ENCODE peak calls at places on chromosomes 12 and 14, in nine cellular contexts. Q is endothelial cell, I is HFF-Myc, H is uterus, Y is progenitor cell of endocrine pancreas, T is Panc1, D is GM12864, N is astrocyte, B is fibroblast of lung. E is an unnamed sample.

GRCh38 chr14:99191663-99192621 is 80.1 kb downstream of the BCL11B start:
- DNase-seq in T (no peak), N (peak; percentile 80), Y (no peak), I (peak; percentile 21), D (no peak), Q (no peak), H (peak; percentile 67), B (peak; percentile 60), E (peak; percentile 10)

GRCh38 chr12:118850244-118850825 is 131.0 kb upstream of the SRRM4 start:
- DNase-seq in B (no peak), T (no peak), Q (peak; percentile 22), H (no peak), N (no peak), Y (no peak), I (no peak), D (peak; percentile 8), E (no peak)

GRCh38 chr12:49553512-49554088 is 14.3 kb downstream of the MCRS1 start:
- DNase-seq in I (no peak), T (peak; percentile 47), N (no peak), Q (no peak), Y (no peak), D (no peak), H (no peak), B (no peak), E (peak; percentile 32)

GRCh38 chr12:47033797-47034555 is 45.4 kb upstream of the PCED1B start:
- DNase-seq in T (no peak), N (peak; percentile 78), B (no peak), I (no peak), H (no peak), Q (no peak), Y (no peak), D (no peak), E (peak; percentile 66)

GRCh38 chr14:68681256-68681655 is 111.6 kb downstream of the ZFP36L1 start:
- DNase-seq in D (no peak), T (no peak), I (no peak), H (no peak), Q (no peak), Y (no peak), B (no peak), N (no peak), E (no peak)

GRCh38 chr12:104622942-104623341 is 166.2 kb downstream of the CHST11 start:
- DNase-seq in T (no peak), I (no peak), H (no peak), N (no peak), B (no peak), D (no peak), Q (no peak), Y (no peak), E (no peak)

GRCh38 chr12:12432373-12432772 is 75.5 kb downstream of the BORCS5 start:
- DNase-seq in N (peak; percentile 68), I (peak; percentile 79), D (no peak), B (peak; percentile 99), Q (no peak), T (no peak), Y (no peak), H (no peak), E (peak; percentile 79)

GRCh38 chr12:123859035-123859434 is 96.9 kb downstream of the DNAH10 start:
- DNase-seq in T (no peak), B (no peak), Q (peak; percentile 14), Y (no peak), H (no peak), D (no peak), I (no peak), N (no peak), E (no peak)

GRCh38 chr14:102523200-102524025 is 13.8 kb upstream of the ANKRD9 start:
- DNase-seq in Y (no peak), T (no peak), B (no peak), I (no peak), H (no peak), N (no peak), Q (no peak), D (no peak), E (no peak)

GRCh38 chr14:54774824-54775223 is 127.8 kb downstream of the GCH1 start:
- DNase-seq in H (no peak), B (no peak), I (no peak), Y (no peak), D (no peak), Q (no peak), N (no peak), T (no peak), E (no peak)

GRCh38 chr14:94394594-94395305 is 6.3 kb upstream of the SERPINA1 start:
- DNase-seq in T (no peak), Q (no peak), H (no peak), D (no peak), Y (no peak), B (peak; percentile 28), N (peak; percentile 59), I (no peak), E (no peak)

GRCh38 chr14:41541333-41541732 is 65.3 kb upstream of the LRFN5 start:
- DNase-seq in I (no peak), Y (no peak), N (no peak), Q (no peak), H (no peak), T (no peak), D (no peak), B (no peak), E (no peak)

GRCh38 chr14:76844223-76844622 is 18.0 kb downstream of the LRRC74A start:
- DNase-seq in N (peak; percentile 29), D (no peak), T (peak; percentile 1), I (peak; percentile 14), Q (peak; percentile 61), B (no peak), Y (no peak), H (peak; percentile 22), E (no peak)

DNA sequence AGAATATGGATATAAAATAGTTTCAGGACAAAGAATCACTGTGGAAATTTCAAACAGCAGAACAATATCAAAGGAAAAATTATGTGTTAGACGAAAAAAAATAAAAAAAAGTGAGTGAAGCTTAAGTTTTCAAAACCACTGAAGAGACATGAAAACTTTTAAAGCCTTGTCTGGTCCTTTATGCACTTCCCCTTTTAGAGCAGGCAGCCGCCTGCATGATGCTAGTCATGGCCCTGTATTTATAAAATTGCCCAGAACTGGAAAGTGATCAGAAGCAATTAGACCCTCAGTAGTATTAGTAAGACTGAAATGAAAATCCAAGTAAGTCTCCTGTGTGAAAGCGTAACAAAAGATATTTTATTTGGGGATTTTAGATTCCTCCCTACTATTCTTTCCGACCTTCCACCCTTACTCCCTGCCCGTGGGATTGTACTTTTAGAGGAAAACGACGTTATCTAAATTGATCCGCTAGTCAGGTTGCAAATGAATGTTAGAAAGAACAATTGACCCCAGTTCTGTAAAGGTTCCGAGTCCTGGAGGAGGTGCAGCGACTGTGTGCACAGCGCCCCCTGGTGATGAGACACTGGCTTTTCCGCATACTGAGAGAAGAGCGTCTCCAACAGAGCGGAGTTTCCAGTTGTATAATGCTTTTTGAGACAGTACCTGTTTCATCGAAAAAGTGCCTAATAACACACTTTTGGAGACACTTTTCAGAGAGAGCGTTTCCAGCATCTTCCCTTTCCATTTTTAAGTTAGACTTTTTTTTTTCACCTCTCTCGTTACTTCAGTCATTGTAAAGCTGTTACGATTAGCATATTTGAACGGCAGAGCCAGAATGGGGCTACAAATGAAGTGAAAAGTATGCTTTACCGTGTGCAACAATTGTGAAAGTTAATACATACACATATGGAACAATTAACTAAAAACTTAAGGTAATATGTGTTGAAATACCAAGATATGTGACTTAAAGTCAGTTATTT is 12.4 kb downstream of the MGST1 start:
- DNase-seq in T (no peak), B (peak; percentile 66), Y (peak; percentile 37), N (peak; percentile 11), Q (peak; percentile 81), D (peak; percentile 2), H (peak; percentile 37), I (no peak), E (peak; percentile 29)
- TF ChIP-seq CTCF in T (peak; percentile 82), B (peak; percentile 65), Y (peak; percentile 86), N (peak; percentile 60), Q (peak; percentile 88), D (peak; percentile 52), H (peak; percentile 24), I (peak; percentile 80), E (peak; percentile 95)

GRCh38 chr14:81400852-81401251 is 728 bp upstream of the STON2 start:
- DNase-seq in H (peak; percentile 22), B (peak; percentile 99), N (peak; percentile 100), I (peak; percentile 73), T (no peak), Y (no peak), D (no peak), Q (no peak), E (peak; percentile 94)

GRCh38 chr14:81398196-81398891 is 1.8 kb downstream of the STON2 start:
- DNase-seq in I (no peak), T (no peak), Q (no peak), B (no peak), H (no peak), Y (no peak), N (no peak), D (no peak), E (no peak)

GRCh38 chr14:81402123-81402495 is 2.0 kb upstream of the STON2 start:
- DNase-seq in B (peak; percentile 26), T (no peak), N (peak; percentile 74), I (no peak), D (no peak), H (no peak), Q (no peak), Y (no peak), E (peak; percentile 2)

GRCh38 chr14:81401420-81402122 is 1.4 kb upstream of the STON2 start:
- DNase-seq in N (peak; percentile 97), Y (no peak), Q (no peak), D (no peak), B (peak; percentile 96), H (no peak), I (peak; percentile 63), T (no peak), E (peak; percentile 94)

GRCh38 chr14:81400202-81400678 is at the start of gene STON2:
- DNase-seq in I (no peak), N (peak; percentile 67), Q (no peak), H (no peak), T (no peak), Y (no peak), B (peak; percentile 70), D (no peak), E (peak; percentile 17)
- TF ChIP-seq CTCF in I (no peak), N (no peak), Q (no peak), H (no peak), T (no peak), Y (no peak), B (no peak), D (no peak), E (no peak)

GRCh38 chr14:104770851-104771272 is 17.9 kb downstream of the SIVA1 start:
- DNase-seq in I (no peak), B (no peak), Q (no peak), D (no peak), N (no peak), Y (no peak), T (peak; percentile 4), H (no peak), E (no peak)
- TF ChIP-seq CTCF in I (peak; percentile 76), B (peak; percentile 52), Q (peak; percentile 42), D (peak; percentile 90), N (peak; percentile 56), Y (peak; percentile 44), T (peak; percentile 79), H (no peak), E (peak; percentile 79)

GRCh38 chr14:37343307-37344094 is 145.8 kb downstream of the MIPOL1 start:
- DNase-seq in I (no peak), D (no peak), Q (no peak), T (no peak), N (peak; percentile 11), B (peak; percentile 69), Y (no peak), H (no peak), E (no peak)

DNA sequence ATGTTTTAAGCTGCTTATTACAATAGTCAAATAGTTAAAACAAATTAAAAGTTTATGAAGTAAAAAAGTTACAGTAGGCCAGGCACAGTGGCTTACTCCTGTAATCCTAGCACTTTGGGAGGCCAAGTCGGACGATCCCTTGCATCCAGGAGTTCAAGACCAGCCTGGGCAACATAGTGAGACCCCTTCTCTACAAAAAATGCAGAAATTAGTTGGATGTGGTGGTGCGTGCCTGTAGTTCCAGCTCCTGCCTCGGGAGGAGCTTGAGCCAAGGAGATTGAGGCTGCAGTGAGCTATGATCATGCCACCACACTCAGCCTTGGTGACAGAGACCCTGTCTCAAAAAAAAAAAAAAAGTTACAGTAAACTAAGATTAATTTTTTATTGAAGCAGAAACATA is 142.6 kb downstream of the MIPOL1 start:
- DNase-seq in B (no peak), N (no peak), H (no peak), D (no peak), I (no peak), T (no peak), Y (no peak), Q (no peak), E (no peak)
- TF ChIP-seq CTCF in B (no peak), N (no peak), H (no peak), D (no peak), I (peak; percentile 24), T (peak; percentile 23), Y (peak; percentile 12), Q (no peak), E (peak; percentile 22)